ENCODE peak calls at places on chromosomes 2 and 18, in seven cellular contexts. W is IMR-90, F is PC-9, V is foreskin fibroblast, Y is coronary artery, Z is body of pancreas, K is upper lobe of right lung. X is an unnamed sample.

GRCh38 chr2:121333834-121334558 is 49.0 kb upstream of the TFCP2L1 start:
- DNase-seq in W (no peak), F (no peak), V (no peak), Y (peak; percentile 47), Z (no peak), K (no peak), X (no peak)

GRCh38 chr18:57210101-57210661 is 63.3 kb downstream of the BOD1L2 start:
- DNase-seq in W (peak; percentile 70), F (peak; percentile 73), V (peak; percentile 80), Y (no peak), Z (peak; percentile 47), K (no peak), X (peak; percentile 28)

GRCh38 chr2:52115750-52116149 is 1083.8 kb upstream of the NRXN1 start:
- DNase-seq in W (no peak), F (no peak), V (peak; percentile 13), Y (no peak), Z (no peak), K (no peak), X (no peak)

GRCh38 chr2:209208211-209208610 is 215.6 kb upstream of the MAP2 start:
- DNase-seq in W (no peak), F (peak; percentile 12), V (peak; percentile 33), Y (no peak), Z (peak; percentile 70), K (no peak), X (peak; percentile 24)

GRCh38 chr18:37179384-37179783 is 350.5 kb downstream of the KIAA1328 start:
- DNase-seq in W (no peak), F (no peak), V (no peak), Y (no peak), Z (peak; percentile 80), K (no peak), X (no peak)

GRCh38 chr18:59239627-59240026 is 19.7 kb downstream of the GRP start:
- DNase-seq in W (no peak), F (no peak), V (no peak), Y (no peak), Z (no peak), K (no peak), X (no peak)

GRCh38 chr2:58039170-58039611 is 7.4 kb upstream of the VRK2 start:
- DNase-seq in W (peak; percentile 75), F (no peak), V (peak; percentile 69), Y (no peak), Z (no peak), K (no peak), X (peak; percentile 36)

GRCh38 chr2:10135296-10136089 is 13.0 kb downstream of the RRM2 start:
- DNase-seq in W (peak; percentile 53), F (no peak), V (peak; percentile 50), Y (no peak), Z (no peak), K (no peak), X (no peak)

GRCh38 chr18:62323483-62324354 is 1.4 kb upstream of the TNFRSF11A start:
- DNase-seq in W (no peak), F (no peak), V (no peak), Y (no peak), Z (no peak), K (no peak), X (no peak)

GRCh38 chr2:202221873-202222272 is 16.5 kb downstream of the SUMO1 start:
- DNase-seq in W (peak; percentile 56), F (no peak), V (peak; percentile 37), Y (no peak), Z (no peak), K (no peak), X (peak; percentile 8)

GRCh38 chr2:169438476-169438875 is 40.8 kb upstream of the BBS5 start:
- DNase-seq in W (no peak), F (no peak), V (no peak), Y (no peak), Z (no peak), K (no peak), X (no peak)

GRCh38 chr2:190637903-190638618 is 10.8 kb upstream of the NAB1 start:
- DNase-seq in W (no peak), F (no peak), V (no peak), Y (no peak), Z (no peak), K (no peak), X (no peak)

GRCh38 chr18:58544179-58544578 is 84.7 kb downstream of the ALPK2 start:
- DNase-seq in W (no peak), F (no peak), V (no peak), Y (no peak), Z (no peak), K (no peak), X (no peak)

GRCh38 chr2:43239981-43240761 is 13.8 kb upstream of the ZFP36L2 start:
- DNase-seq in W (no peak), F (no peak), V (no peak), Y (no peak), Z (no peak), K (no peak), X (no peak)
- H3K4me3 ChIP-seq in W (no peak overlapping the region), F (no peak overlapping the region), V (no peak overlapping the region), Y (no peak overlapping the region), Z (no peak overlapping the region), K (no peak overlapping the region), X (no peak overlapping the region)

GRCh38 chr2:20346565-20347127 is 4.0 kb downstream of the PUM2 start:
- DNase-seq in W (peak; percentile 51), F (no peak), V (no peak), Y (no peak), Z (no peak), K (no peak), X (no peak)
- TF ChIP-seq CTCF in W (no peak), F (no peak), V (no peak), Y (no peak), Z (no peak), K (no peak), X (no peak)

GRCh38 chr2:61182059-61182383 is 20.0 kb downstream of the C2orf74 start:
- DNase-seq in W (no peak), F (no peak), V (no peak), Y (no peak), Z (no peak), K (no peak), X (no peak)
- H3K4me3 ChIP-seq in W (no peak overlapping the region), F (no peak overlapping the region), V (no peak overlapping the region), Y (no peak overlapping the region), Z (no peak overlapping the region), K (no peak overlapping the region), X (no peak overlapping the region)

GRCh38 chr2:101843471-101843870 is 146.0 kb downstream of the MAP4K4 start:
- DNase-seq in W (no peak), F (no peak), V (no peak), Y (no peak), Z (no peak), K (no peak), X (peak; percentile 27)
- TF ChIP-seq CTCF in W (no peak), F (no peak), V (no peak), Y (no peak), Z (no peak), K (no peak), X (no peak)

GRCh38 chr2:69945900-69946299 is 15.5 kb downstream of the ASPRV1 start:
- DNase-seq in W (no peak), F (no peak), V (no peak), Y (no peak), Z (no peak), K (no peak), X (no peak)
- H3K4me3 ChIP-seq in W (no peak overlapping the region), F (no peak overlapping the region), V (no peak overlapping the region), Y (no peak overlapping the region), Z (no peak overlapping the region), K (no peak overlapping the region), X (no peak overlapping the region)

X was measured in fibroblast of villous mesenchyme.